ENCODE peak calls at places on chromosomes 13 and 19, in four cellular contexts. F is fibroblast of pulmonary artery, A is IMR-90, R is T-helper 2 cell. I is an unnamed sample.

GRCh38 chr13:23673354-23673753 is 103.1 kb downstream of the TNFRSF19 start:
- DNase-seq in R (no peak), F (peak), A (peak), I (no peak)

GRCh38 chr19:38617764-38618589 is at the start of gene MAP4K1:
- DNase-seq in R (peak), A (no peak), F (no peak), I (peak)

GRCh38 chr13:85590231-85590931 is 208.8 kb downstream of the SLITRK6 start:
- DNase-seq in F (peak), R (no peak), A (no peak), I (no peak)

GRCh38 chr13:76994281-76994680 is 2.4 kb downstream of the CLN5 start:
- DNase-seq in R (no peak), F (no peak), A (no peak), I (no peak)

GRCh38 chr19:28330831-28331230 is 882.1 kb downstream of the UQCRFS1 start:
- DNase-seq in R (no peak), F (peak), A (no peak), I (no peak)

GRCh38 chr19:47507924-47508553 is 6.8 kb downstream of the NAPA start:
- DNase-seq in F (no peak), A (no peak), R (no peak), I (no peak)

GRCh38 chr13:72643339-72643989 is 84.0 kb downstream of the MZT1 start:
- DNase-seq in F (peak), R (peak), A (peak), I (peak)

GRCh38 chr19:1032264-1032867 is 6.0 kb downstream of the CNN2 start:
- DNase-seq in A (no peak), R (no peak), F (no peak), I (no peak)

GRCh38 chr13:21676611-21677021 is 5.7 kb downstream of the FGF9 start:
- DNase-seq in R (no peak), F (no peak), A (no peak), I (no peak)

GRCh38 chr13:46885018-46885417 is 11.8 kb downstream of the HTR2A start:
- DNase-seq in R (no peak), F (no peak), A (peak), I (no peak)

GRCh38 chr13:36294061-36294460 is 3.6 kb downstream of the CCDC169 start:
- DNase-seq in A (no peak), R (no peak), F (no peak), I (no peak)

GRCh38 chr13:113407103-113407530 is 43.2 kb upstream of the GRTP1 start:
- DNase-seq in A (no peak), R (no peak), F (no peak), I (no peak)